ENCODE peak calls at places on chromosome 7, in four cellular contexts. M is MM.1S, P is H9, E is neural progenitor cell. H is an unnamed sample. For H4K20me1, the result is how much of the 10 kb centered on the place peaks cover.

GRCh38 chr7:84614821-84615506 is 420.4 kb upstream of the SEMA3A start:
- DNase-seq in M (no peak), P (no peak), E (no peak), H (peak)

GRCh38 chr7:11130012-11130411 is 156.3 kb downstream of the PHF14 start:
- DNase-seq in M (no peak), P (no peak), E (no peak), H (no peak)

GRCh38 chr7:76051840-76052239 is 3.9 kb downstream of the MDH2 start:
- DNase-seq in M (no peak), P (no peak), E (no peak), H (no peak)

GRCh38 chr7:16098585-16099179 is 322.7 kb downstream of the CRPPA start:
- DNase-seq in M (no peak), P (no peak), E (peak), H (peak)

GRCh38 chr7:53426145-53426750 is 390.8 kb downstream of the POM121L12 start:
- DNase-seq in M (no peak), P (no peak), E (peak), H (no peak)

GRCh38 chr7:120052884-120053382 is 220.0 kb upstream of the KCND2 start:
- DNase-seq in M (no peak), P (no peak), E (no peak), H (no peak)

GRCh38 chr7:135098391-135098790 is 49.5 kb upstream of the TMEM140 start:
- DNase-seq in M (no peak), P (no peak), E (no peak), H (no peak)

GRCh38 chr7:133504825-133505224 is 251.9 kb downstream of the EXOC4 start:
- DNase-seq in M (no peak), P (no peak), E (no peak), H (no peak)

GRCh38 chr7:119254741-119255140 is 1018.2 kb upstream of the KCND2 start:
- DNase-seq in M (no peak), P (no peak), E (no peak), H (no peak)

GRCh38 chr7:46738713-46739220 is 817.7 kb upstream of the IGFBP3 start:
- DNase-seq in M (no peak), P (no peak), E (no peak), H (no peak)

GRCh38 chr7:17986826-17987225 is 40.8 kb downstream of the PRPS1L1 start:
- DNase-seq in M (no peak), P (no peak), E (no peak), H (no peak)

GRCh38 chr7:81301815-81302214 is 383.0 kb upstream of the SEMA3C start:
- DNase-seq in M (no peak), P (no peak), E (no peak), H (no peak)

GRCh38 chr7:80542398-80542797 is 30.5 kb upstream of the GNAT3 start:
- DNase-seq in M (no peak), P (no peak), E (no peak), H (no peak)

GRCh38 chr7:147023390-147023914 is 906.9 kb downstream of the CNTNAP2 start:
- DNase-seq in M (no peak), P (no peak), E (no peak), H (no peak)

GRCh38 chr7:139763330-139763729 is 14.5 kb downstream of the HIPK2 start:
- DNase-seq in M (no peak), P (no peak), E (no peak), H (no peak)
- H4K20me1 ChIP-seq in M (under half), P (under half), E (under half), H (under half)

GRCh38 chr7:2409745-2410414 is 6.5 kb downstream of the CHST12 start:
- DNase-seq in M (no peak), P (no peak), E (no peak), H (no peak)

GRCh38 chr7:2412587-2413201 is 9.3 kb downstream of the CHST12 start:
- DNase-seq in M (no peak), P (no peak), E (no peak), H (no peak)

GRCh38 chr7:2411815-2412586 is 8.6 kb downstream of the CHST12 start:
- DNase-seq in M (no peak), P (no peak), E (no peak), H (no peak)

GRCh38 chr7:2405601-2406345 is 2.4 kb downstream of the CHST12 start:
- DNase-seq in M (peak), P (no peak), E (no peak), H (no peak)

DNA sequence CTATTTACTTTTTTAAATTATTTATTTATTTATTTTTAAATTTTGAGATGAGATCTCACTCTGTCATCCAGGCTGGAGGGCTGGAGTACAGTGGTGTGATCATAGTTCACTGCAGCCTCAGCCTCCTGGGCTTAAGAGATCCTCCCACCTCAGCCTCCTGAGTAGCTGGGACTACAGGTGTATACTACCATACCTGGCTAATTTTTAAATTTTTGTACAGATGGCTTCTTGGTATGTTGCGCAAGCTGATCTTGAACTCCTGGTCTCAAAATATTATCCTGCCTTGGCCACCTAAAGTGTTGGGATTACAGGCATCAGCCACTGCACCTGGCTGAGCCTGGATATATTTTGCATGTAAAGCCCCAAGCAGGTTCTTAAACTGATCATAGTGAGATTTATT is 7.6 kb downstream of the CHST12 start:
- DNase-seq in M (no peak), P (no peak), E (no peak), H (no peak)
- H4K20me1 ChIP-seq in M (under half), P (under half), E (under half), H (under half)

GRCh38 chr7:4730276-4730675 is 45.1 kb upstream of the AP5Z1 start:
- DNase-seq in M (no peak), P (no peak), E (no peak), H (no peak)
- H4K20me1 ChIP-seq in M (under half), P (under half), E (half or more), H (under half)

DNA sequence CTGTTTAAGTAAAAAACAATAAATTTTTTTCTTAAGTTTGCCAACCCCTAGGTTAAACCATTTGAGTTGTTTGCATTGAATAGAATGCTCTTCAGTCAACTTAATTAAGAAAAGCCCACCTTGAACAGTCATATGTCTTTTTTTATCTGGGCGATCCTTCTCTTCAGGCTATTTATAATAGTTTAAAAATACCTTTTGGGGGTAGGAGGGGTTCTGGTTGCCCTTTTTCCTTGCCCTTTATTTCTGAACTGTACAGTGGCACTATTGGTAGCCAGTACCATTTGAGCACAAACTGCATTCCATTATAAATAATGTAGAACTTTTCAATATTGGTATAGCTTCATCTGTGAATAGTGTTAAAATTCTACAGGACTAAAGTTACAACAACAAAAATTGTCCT is 13.1 kb downstream of the CALU start:
- DNase-seq in M (no peak), P (no peak), E (no peak), H (no peak)
- H4K20me1 ChIP-seq in M (under half), P (under half), E (under half), H (under half)

DNA sequence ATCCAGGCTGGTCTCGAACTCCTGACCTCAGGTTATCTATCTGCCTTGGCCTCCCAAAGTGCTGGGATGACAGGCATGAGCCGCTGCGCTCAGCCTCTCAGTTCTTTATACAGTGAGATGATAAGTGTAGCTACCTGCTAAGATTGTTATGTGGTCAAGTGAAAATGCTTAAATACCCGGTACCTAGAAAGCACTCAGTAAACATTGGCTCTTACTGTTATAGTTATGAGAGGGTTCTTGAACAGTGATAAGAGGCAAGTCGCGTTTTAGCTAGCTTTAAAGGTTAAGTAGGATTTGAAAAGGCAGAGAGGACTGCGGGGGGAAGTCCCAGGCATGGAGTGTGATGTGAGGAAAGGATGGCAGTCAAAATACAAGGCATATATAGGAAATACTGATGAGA is 4.5 kb downstream of the ZKSCAN1 start:
- DNase-seq in M (no peak), P (no peak), E (no peak), H (no peak)
- H4K20me1 ChIP-seq in M (under half), P (under half), E (half or more), H (under half)

GRCh38 chr7:33039905-33040292 is 22.7 kb downstream of the NT5C3A start:
- DNase-seq in M (no peak), P (no peak), E (no peak), H (no peak)

GRCh38 chr7:33043434-33043833 is 19.1 kb downstream of the NT5C3A start:
- DNase-seq in M (no peak), P (no peak), E (no peak), H (no peak)

GRCh38 chr7:33039257-33039904 is 23.2 kb downstream of the NT5C3A start:
- DNase-seq in M (peak), P (no peak), E (no peak), H (no peak)

GRCh38 chr7:33038639-33039038 is 23.9 kb downstream of the NT5C3A start:
- DNase-seq in M (no peak), P (no peak), E (no peak), H (no peak)

GRCh38 chr7:33040803-33041516 is 21.6 kb downstream of the NT5C3A start:
- DNase-seq in M (peak), P (no peak), E (no peak), H (no peak)
- H4K20me1 ChIP-seq in M (under half), P (under half), E (half or more), H (under half)

DNA sequence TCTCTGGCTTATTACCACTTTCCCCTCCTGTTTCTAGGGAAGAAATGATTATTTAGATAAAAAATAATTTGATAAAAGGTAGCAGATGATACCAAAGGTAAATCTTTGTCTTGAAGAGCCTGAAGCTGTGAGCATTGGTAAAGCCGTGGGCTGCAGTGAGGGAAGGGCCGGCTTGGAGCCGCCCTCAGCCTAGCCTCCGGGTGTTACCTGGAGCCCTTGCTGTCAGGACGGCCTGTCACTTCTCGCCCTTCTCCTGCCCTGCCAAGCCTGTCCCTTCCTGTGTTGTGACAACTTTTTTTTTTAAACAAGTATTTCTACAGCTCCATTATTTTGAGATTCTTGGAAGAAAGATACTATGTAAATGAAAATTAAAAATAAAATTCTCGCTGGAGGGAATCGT is 7.0 kb downstream of the CUX1 start:
- DNase-seq in M (no peak), P (no peak), E (no peak), H (no peak)
- H4K20me1 ChIP-seq in M (under half), P (under half), E (half or more), H (under half)

GRCh38 chr7:74320645-74321178 is 31.5 kb downstream of the CLIP2 start:
- DNase-seq in M (no peak), P (no peak), E (no peak), H (no peak)

GRCh38 chr7:74317146-74317782 is 28.1 kb downstream of the CLIP2 start:
- DNase-seq in M (no peak), P (no peak), E (no peak), H (no peak)

GRCh38 chr7:74312418-74313021 is 23.3 kb downstream of the CLIP2 start:
- DNase-seq in M (peak), P (no peak), E (no peak), H (peak)

DNA sequence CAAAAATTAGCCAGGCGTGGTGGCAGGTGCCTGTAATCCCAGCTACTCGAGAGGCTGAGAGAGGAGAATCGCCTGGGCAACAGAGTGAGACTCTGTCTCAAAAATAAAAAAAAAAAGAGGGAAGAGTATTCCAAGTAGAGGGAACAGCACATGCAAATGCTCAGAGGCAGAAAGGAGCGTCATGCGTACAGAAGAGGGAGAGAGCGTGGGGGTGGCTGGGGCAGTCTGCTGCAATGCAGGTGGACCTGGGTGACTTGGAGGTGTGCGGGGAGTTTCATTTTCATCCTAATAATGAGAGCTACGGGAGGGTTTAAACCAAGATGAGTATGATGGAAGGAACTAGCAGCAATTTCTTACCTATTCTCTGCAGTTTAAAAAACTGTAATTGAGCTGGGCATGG is 28.8 kb downstream of the CLIP2 start:
- DNase-seq in M (no peak), P (no peak), E (no peak), H (no peak)
- H4K20me1 ChIP-seq in M (under half), P (under half), E (under half), H (under half)

DNA sequence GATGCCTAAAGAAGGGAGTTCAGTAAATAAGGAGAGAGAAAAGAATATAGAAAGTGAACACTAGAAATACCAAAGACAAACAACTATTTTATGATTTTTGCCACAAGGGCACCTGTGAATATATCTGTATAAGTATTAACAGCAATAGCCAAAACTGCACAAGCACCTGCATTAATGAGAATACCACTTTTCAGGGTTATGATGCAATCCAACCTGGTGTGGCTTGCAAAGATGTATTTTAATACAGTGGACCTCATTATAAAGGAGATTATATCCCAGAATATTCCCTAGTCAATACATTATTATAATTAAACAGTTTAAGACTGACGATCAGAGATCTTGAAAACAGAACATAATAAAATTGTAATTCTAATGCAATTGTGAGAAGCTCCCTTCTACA is 4.0 kb downstream of the BRAF start:
- DNase-seq in M (no peak), P (no peak), E (no peak), H (no peak)
- H4K20me1 ChIP-seq in M (under half), P (under half), E (under half), H (under half)

DNA sequence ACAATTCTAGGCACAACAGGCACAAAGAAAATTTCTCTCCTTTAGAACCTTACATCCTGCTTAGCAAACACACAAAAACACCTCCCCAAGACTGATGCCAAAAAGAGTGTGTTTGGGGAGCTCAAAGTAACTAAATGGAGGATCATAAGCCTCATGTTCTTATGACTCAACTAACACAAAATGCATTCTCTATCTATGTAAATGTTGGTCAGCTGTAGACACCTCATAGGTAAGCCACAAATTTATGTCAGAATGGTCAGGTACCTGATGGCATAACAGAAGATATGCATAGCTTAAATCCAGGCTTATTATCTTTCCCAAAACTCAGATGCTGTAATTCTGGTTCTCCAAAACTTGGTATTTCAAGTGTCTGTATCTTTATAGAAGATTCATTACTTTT is 315.1 kb downstream of the C7orf25 start:
- DNase-seq in M (no peak), P (no peak), E (no peak), H (no peak)
- H4K20me1 ChIP-seq in M (under half), P (under half), E (under half), H (under half)

H was measured in HCT116.